ENCODE peak calls at places on chromosomes 13 and 19, in seven cellular contexts. One of them, this sample, is unnamed.

GRCh38 chr13:37618554-37618953 is 20.0 kb upstream of the POSTN start:
- DNase-seq in lower leg skin: no peak
- DNase-seq in body of pancreas: no peak
- DNase-seq in GM12891: no peak
- DNase-seq in A549: no peak
- DNase-seq in adrenal gland: no peak
- DNase-seq in transverse colon: no peak
- DNase-seq in this sample: no peak

GRCh38 chr19:46985532-46986415 is 33.9 kb upstream of the NPAS1 start:
- DNase-seq in GM12891: no peak
- DNase-seq in body of pancreas: no peak
- DNase-seq in lower leg skin: no peak
- DNase-seq in A549: no peak
- DNase-seq in adrenal gland: no peak
- DNase-seq in transverse colon: no peak
- DNase-seq in this sample: no peak

GRCh38 chr19:46426506-46427162 is 2.1 kb downstream of the PNMA8C start:
- DNase-seq in body of pancreas: peak
- DNase-seq in lower leg skin: no peak
- DNase-seq in adrenal gland: peak
- DNase-seq in A549: peak
- DNase-seq in transverse colon: peak
- DNase-seq in GM12891: peak
- DNase-seq in this sample: peak

GRCh38 chr13:24063281-24063851 is 97.2 kb upstream of the SPATA13 start:
- DNase-seq in lower leg skin: no peak
- DNase-seq in A549: no peak
- DNase-seq in adrenal gland: peak
- DNase-seq in GM12891: no peak
- DNase-seq in transverse colon: no peak
- DNase-seq in body of pancreas: no peak
- DNase-seq in this sample: no peak

GRCh38 chr19:46296722-46297431 is at the start of gene HIF3A:
- DNase-seq in transverse colon: peak
- DNase-seq in lower leg skin: no peak
- DNase-seq in GM12891: no peak
- DNase-seq in adrenal gland: peak
- DNase-seq in A549: no peak
- DNase-seq in body of pancreas: peak
- DNase-seq in this sample: no peak

GRCh38 chr13:21703846-21704245 is 33.0 kb downstream of the FGF9 start:
- DNase-seq in lower leg skin: no peak
- DNase-seq in adrenal gland: no peak
- DNase-seq in transverse colon: no peak
- DNase-seq in A549: peak
- DNase-seq in body of pancreas: no peak
- DNase-seq in GM12891: no peak
- DNase-seq in this sample: no peak

GRCh38 chr19:19628499-19629134 is 597 bp upstream of the LPAR2 start:
- DNase-seq in GM12891: no peak
- DNase-seq in A549: peak
- DNase-seq in transverse colon: peak
- DNase-seq in adrenal gland: peak
- DNase-seq in body of pancreas: peak
- DNase-seq in lower leg skin: no peak
- DNase-seq in this sample: no peak

GRCh38 chr19:48492925-48493717 is 18.5 kb downstream of the LMTK3 start:
- DNase-seq in transverse colon: peak
- DNase-seq in lower leg skin: peak
- DNase-seq in GM12891: peak
- DNase-seq in body of pancreas: peak
- DNase-seq in adrenal gland: peak
- DNase-seq in A549: peak
- DNase-seq in this sample: peak

GRCh38 chr19:5345895-5346386 is 5.3 kb upstream of the PTPRS start:
- DNase-seq in transverse colon: no peak
- DNase-seq in A549: no peak
- DNase-seq in body of pancreas: no peak
- DNase-seq in adrenal gland: no peak
- DNase-seq in GM12891: no peak
- DNase-seq in lower leg skin: no peak
- DNase-seq in this sample: no peak

GRCh38 chr19:37329686-37330085 is 41.2 kb upstream of the ZNF527 start:
- DNase-seq in lower leg skin: no peak
- DNase-seq in adrenal gland: no peak
- DNase-seq in A549: peak
- DNase-seq in GM12891: no peak
- DNase-seq in body of pancreas: no peak
- DNase-seq in transverse colon: no peak
- DNase-seq in this sample: no peak

GRCh38 chr13:109331898-109332297 is 454.5 kb downstream of the IRS2 start:
- DNase-seq in adrenal gland: no peak
- DNase-seq in GM12891: no peak
- DNase-seq in body of pancreas: peak
- DNase-seq in A549: no peak
- DNase-seq in lower leg skin: no peak
- DNase-seq in transverse colon: no peak
- DNase-seq in this sample: no peak

GRCh38 chr13:99322297-99323103 is 15.3 kb upstream of the GPR183 start:
- DNase-seq in lower leg skin: no peak
- DNase-seq in body of pancreas: no peak
- DNase-seq in adrenal gland: no peak
- DNase-seq in GM12891: peak
- DNase-seq in A549: no peak
- DNase-seq in transverse colon: no peak
- DNase-seq in this sample: no peak

GRCh38 chr13:44854264-44855060 is 134.8 kb downstream of the NUFIP1 start:
- DNase-seq in transverse colon: peak
- DNase-seq in GM12891: no peak
- DNase-seq in body of pancreas: peak
- DNase-seq in A549: no peak
- DNase-seq in lower leg skin: no peak
- DNase-seq in adrenal gland: no peak
- DNase-seq in this sample: no peak

GRCh38 chr13:67148219-67148583 is 81.9 kb downstream of the PCDH9 start:
- DNase-seq in body of pancreas: no peak
- DNase-seq in lower leg skin: no peak
- DNase-seq in transverse colon: no peak
- DNase-seq in A549: no peak
- DNase-seq in GM12891: no peak
- DNase-seq in adrenal gland: no peak
- DNase-seq in this sample: no peak

GRCh38 chr19:6087074-6087506 is 23.2 kb downstream of the RFX2 start:
- DNase-seq in lower leg skin: no peak
- DNase-seq in GM12891: no peak
- DNase-seq in body of pancreas: no peak
- DNase-seq in A549: no peak
- DNase-seq in transverse colon: peak
- DNase-seq in adrenal gland: no peak
- DNase-seq in this sample: no peak

GRCh38 chr19:13463296-13463695 is 43.0 kb downstream of the CACNA1A start:
- DNase-seq in lower leg skin: no peak
- DNase-seq in GM12891: no peak
- DNase-seq in A549: no peak
- DNase-seq in body of pancreas: no peak
- DNase-seq in transverse colon: no peak
- DNase-seq in adrenal gland: peak
- DNase-seq in this sample: peak

GRCh38 chr13:20360041-20360491 is 127.9 kb upstream of the GJB6 start:
- DNase-seq in lower leg skin: no peak
- DNase-seq in GM12891: no peak
- DNase-seq in transverse colon: no peak
- DNase-seq in A549: peak
- DNase-seq in body of pancreas: peak
- DNase-seq in adrenal gland: peak
- DNase-seq in this sample: no peak

GRCh38 chr19:39407644-39408391 is 1.2 kb downstream of the ZFP36 start:
- DNase-seq in lower leg skin: peak
- DNase-seq in transverse colon: peak
- DNase-seq in body of pancreas: peak
- DNase-seq in GM12891: no peak
- DNase-seq in A549: peak
- DNase-seq in adrenal gland: no peak
- DNase-seq in this sample: peak

GRCh38 chr13:72792640-72793039 is 10.7 kb downstream of the PIBF1 start:
- DNase-seq in transverse colon: no peak
- DNase-seq in body of pancreas: no peak
- DNase-seq in lower leg skin: no peak
- DNase-seq in adrenal gland: no peak
- DNase-seq in A549: no peak
- DNase-seq in GM12891: no peak
- DNase-seq in this sample: no peak

GRCh38 chr19:16088351-16088984 is 12.2 kb downstream of the TPM4 start:
- DNase-seq in body of pancreas: peak
- DNase-seq in transverse colon: no peak
- DNase-seq in GM12891: no peak
- DNase-seq in A549: peak
- DNase-seq in adrenal gland: peak
- DNase-seq in lower leg skin: no peak
- DNase-seq in this sample: no peak
- TF ChIP-seq POLR2A in body of pancreas: peak
- TF ChIP-seq POLR2A in transverse colon: no peak
- TF ChIP-seq POLR2A in GM12891: peak
- TF ChIP-seq POLR2A in A549: no peak
- TF ChIP-seq POLR2A in adrenal gland: no peak
- TF ChIP-seq POLR2A in lower leg skin: no peak
- TF ChIP-seq POLR2A in this sample: peak

GRCh38 chr19:8510589-8511115 is 3.3 kb downstream of the ZNF414 start:
- DNase-seq in transverse colon: no peak
- DNase-seq in lower leg skin: no peak
- DNase-seq in GM12891: no peak
- DNase-seq in A549: no peak
- DNase-seq in adrenal gland: no peak
- DNase-seq in body of pancreas: no peak
- DNase-seq in this sample: no peak

GRCh38 chr19:8513687-8514504 is at the start of gene ZNF414:
- DNase-seq in body of pancreas: peak
- DNase-seq in transverse colon: peak
- DNase-seq in GM12891: peak
- DNase-seq in lower leg skin: peak
- DNase-seq in adrenal gland: peak
- DNase-seq in A549: peak
- DNase-seq in this sample: peak

GRCh38 chr19:8511573-8512101 is 2.3 kb downstream of the ZNF414 start:
- DNase-seq in A549: no peak
- DNase-seq in GM12891: no peak
- DNase-seq in lower leg skin: no peak
- DNase-seq in body of pancreas: no peak
- DNase-seq in adrenal gland: no peak
- DNase-seq in transverse colon: no peak
- DNase-seq in this sample: no peak

GRCh38 chr19:8512991-8513686 is 828 bp downstream of the ZNF414 start:
- DNase-seq in A549: no peak
- DNase-seq in lower leg skin: no peak
- DNase-seq in body of pancreas: no peak
- DNase-seq in adrenal gland: no peak
- DNase-seq in transverse colon: no peak
- DNase-seq in GM12891: no peak
- DNase-seq in this sample: no peak

GRCh38 chr19:8512115-8512967 is 1.6 kb downstream of the ZNF414 start:
- DNase-seq in GM12891: no peak
- DNase-seq in body of pancreas: no peak
- DNase-seq in A549: peak
- DNase-seq in lower leg skin: no peak
- DNase-seq in adrenal gland: no peak
- DNase-seq in transverse colon: peak
- DNase-seq in this sample: peak
- TF ChIP-seq POLR2A in GM12891: no peak
- TF ChIP-seq POLR2A in body of pancreas: no peak
- TF ChIP-seq POLR2A in A549: no peak
- TF ChIP-seq POLR2A in lower leg skin: no peak
- TF ChIP-seq POLR2A in adrenal gland: no peak
- TF ChIP-seq POLR2A in transverse colon: no peak
- TF ChIP-seq POLR2A in this sample: no peak

GRCh38 chr13:110636701-110637201 is 21.4 kb downstream of the NAXD start:
- DNase-seq in adrenal gland: no peak
- DNase-seq in body of pancreas: no peak
- DNase-seq in GM12891: no peak
- DNase-seq in A549: no peak
- DNase-seq in lower leg skin: no peak
- DNase-seq in transverse colon: no peak
- DNase-seq in this sample: no peak
- TF ChIP-seq POLR2A in adrenal gland: no peak
- TF ChIP-seq POLR2A in body of pancreas: no peak
- TF ChIP-seq POLR2A in GM12891: peak
- TF ChIP-seq POLR2A in A549: no peak
- TF ChIP-seq POLR2A in lower leg skin: no peak
- TF ChIP-seq POLR2A in transverse colon: no peak
- TF ChIP-seq POLR2A in this sample: no peak

GRCh38 chr13:80339578-80339840 is 1.4 kb downstream of the SPRY2 start:
- DNase-seq in body of pancreas: no peak
- DNase-seq in GM12891: no peak
- DNase-seq in lower leg skin: no peak
- DNase-seq in transverse colon: no peak
- DNase-seq in adrenal gland: no peak
- DNase-seq in A549: no peak
- DNase-seq in this sample: peak

GRCh38 chr13:80338781-80339577 is 1.9 kb downstream of the SPRY2 start:
- DNase-seq in lower leg skin: peak
- DNase-seq in transverse colon: peak
- DNase-seq in adrenal gland: peak
- DNase-seq in A549: peak
- DNase-seq in body of pancreas: peak
- DNase-seq in GM12891: no peak
- DNase-seq in this sample: peak

GRCh38 chr13:80340643-80341097 is 256 bp downstream of the SPRY2 start:
- DNase-seq in GM12891: no peak
- DNase-seq in lower leg skin: no peak
- DNase-seq in transverse colon: no peak
- DNase-seq in A549: peak
- DNase-seq in adrenal gland: no peak
- DNase-seq in body of pancreas: no peak
- DNase-seq in this sample: no peak

GRCh38 chr13:80341098-80341701 is at the start of gene SPRY2:
- DNase-seq in adrenal gland: peak
- DNase-seq in GM12891: no peak
- DNase-seq in body of pancreas: peak
- DNase-seq in A549: peak
- DNase-seq in lower leg skin: peak
- DNase-seq in transverse colon: peak
- DNase-seq in this sample: peak

DNA sequence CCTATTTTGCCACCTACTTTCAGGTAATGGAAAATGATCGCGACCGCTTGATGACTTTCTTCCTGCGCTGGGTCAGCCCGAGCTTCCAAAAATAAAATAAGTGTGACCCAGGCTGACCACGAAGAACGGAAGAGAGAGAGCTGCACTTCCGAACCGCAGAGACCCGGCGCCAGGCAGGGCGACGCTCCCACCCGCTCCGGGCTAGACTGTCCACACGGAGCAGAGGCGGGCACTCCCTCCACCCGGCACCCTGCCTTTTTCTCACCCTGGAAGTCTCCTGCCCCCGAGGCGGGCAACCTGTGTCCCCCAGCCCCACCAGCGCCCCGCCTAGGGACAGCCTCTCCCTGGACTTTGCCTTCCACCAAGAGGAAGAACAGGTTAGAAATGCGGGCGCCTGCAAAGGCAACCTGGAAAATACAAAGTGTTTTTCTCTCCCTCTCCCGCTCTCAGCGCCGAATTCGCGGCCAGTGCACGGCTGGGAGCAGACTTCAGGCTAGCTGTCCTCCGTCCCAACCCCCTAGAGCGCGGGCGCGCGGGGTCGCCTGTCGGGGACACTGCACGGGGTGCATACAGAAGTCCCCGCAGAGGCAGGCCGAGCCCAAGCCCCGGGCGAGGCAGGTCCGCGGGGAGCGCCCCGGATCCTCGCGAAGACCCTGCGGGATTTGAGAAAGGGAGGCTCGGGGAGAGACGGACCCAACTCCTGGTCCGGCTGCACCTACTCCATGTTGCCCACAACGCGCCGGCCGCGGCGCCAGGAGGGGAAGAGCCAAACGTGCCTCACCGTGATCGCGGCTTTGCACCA is 884 bp downstream of the SPRY2 start:
- DNase-seq in A549: peak
- DNase-seq in transverse colon: peak
- DNase-seq in GM12891: no peak
- DNase-seq in lower leg skin: peak
- DNase-seq in adrenal gland: peak
- DNase-seq in body of pancreas: peak
- DNase-seq in this sample: peak
- TF ChIP-seq POLR2A in A549: no peak
- TF ChIP-seq POLR2A in transverse colon: peak
- TF ChIP-seq POLR2A in GM12891: no peak
- TF ChIP-seq POLR2A in lower leg skin: no peak
- TF ChIP-seq POLR2A in adrenal gland: peak
- TF ChIP-seq POLR2A in body of pancreas: peak
- TF ChIP-seq POLR2A in this sample: no peak

This sample was measured in erythroblast.